ENCODE peak calls at places on chromosome 9, in five cellular contexts. O is sigmoid colon, U is adrenal gland, V is left ventricle myocardium inferior, M is glutamatergic neuron. W is an unnamed sample.

GRCh38 chr9:121367651-121368510 is 2.2 kb downstream of the STOM start:
- DNase-seq in V (no peak), U (no peak), M (no peak), O (no peak), W (no peak)

GRCh38 chr9:111715471-111715870 is 54.1 kb downstream of the GNG10 start:
- DNase-seq in V (no peak), U (no peak), O (no peak), M (no peak), W (no peak)

GRCh38 chr9:127578627-127578951 is 33.5 kb upstream of the STXBP1 start:
- DNase-seq in M (no peak), V (no peak), O (no peak), U (no peak), W (no peak)

GRCh38 chr9:98795970-98796363 is 388 bp downstream of the ANKS6 start:
- DNase-seq in V (no peak), U (no peak), M (no peak), O (no peak), W (peak)

GRCh38 chr9:26234865-26235264 is 556.6 kb upstream of the TUSC1 start:
- DNase-seq in O (no peak), V (no peak), U (no peak), M (no peak), W (no peak)

GRCh38 chr9:25716220-25716872 is 38.1 kb upstream of the TUSC1 start:
- DNase-seq in M (peak), O (no peak), V (no peak), U (peak), W (peak)

GRCh38 chr9:90423661-90424193 is 218.9 kb downstream of the DIRAS2 start:
- DNase-seq in M (no peak), V (no peak), O (no peak), U (no peak), W (no peak)

GRCh38 chr9:134983094-134983493 is 65.4 kb upstream of the FCN1 start:
- DNase-seq in M (peak), O (peak), V (peak), U (peak), W (no peak)

GRCh38 chr9:33289501-33289900 is 815 bp upstream of the NFX1 start:
- DNase-seq in O (no peak), M (peak), U (peak), V (no peak), W (no peak)

GRCh38 chr9:104092192-104092591 is 1.9 kb upstream of the SMC2 start:
- DNase-seq in V (no peak), O (no peak), M (no peak), U (no peak), W (no peak)

GRCh38 chr9:15287309-15287708 is 19.7 kb downstream of the TTC39B start:
- DNase-seq in M (no peak), U (no peak), V (no peak), O (no peak), W (no peak)

GRCh38 chr9:86252870-86253269 is 6.6 kb downstream of the C9orf153 start:
- DNase-seq in M (no peak), V (no peak), O (no peak), U (no peak), W (no peak)

GRCh38 chr9:36914212-36914577 is 119.9 kb downstream of the PAX5 start:
- DNase-seq in V (no peak), O (no peak), M (no peak), U (no peak), W (no peak)

GRCh38 chr9:36911037-36911436 is 123.0 kb downstream of the PAX5 start:
- DNase-seq in V (no peak), O (peak), M (no peak), U (no peak), W (no peak)

GRCh38 chr9:36911601-36912412 is 122.3 kb downstream of the PAX5 start:
- DNase-seq in M (no peak), U (no peak), O (peak), V (no peak), W (no peak)

GRCh38 chr9:36912620-36913019 is 121.4 kb downstream of the PAX5 start:
- DNase-seq in V (no peak), U (no peak), O (no peak), M (no peak), W (no peak)

GRCh38 chr9:36913393-36914211 is 120.5 kb downstream of the PAX5 start:
- DNase-seq in V (no peak), O (peak), U (no peak), M (no peak), W (no peak)
- TF ChIP-seq CTCF in V (no peak), O (no peak), U (no peak), M (no peak), W (peak)

GRCh38 chr9:83584995-83585394 is 37.9 kb upstream of the IDNK start:
- DNase-seq in O (no peak), M (no peak), V (no peak), U (no peak), W (no peak)

GRCh38 chr9:83583151-83584014 is 39.6 kb upstream of the IDNK start:
- DNase-seq in O (peak), V (peak), U (peak), M (peak), W (peak)

GRCh38 chr9:83582026-83582425 is 40.9 kb upstream of the IDNK start:
- DNase-seq in O (no peak), U (peak), M (no peak), V (no peak), W (no peak)
- TF ChIP-seq CTCF in O (no peak), U (no peak), M (no peak), V (no peak), W (no peak)

GRCh38 chr9:84403288-84403687 is 62.7 kb upstream of the SLC28A3 start:
- DNase-seq in V (no peak), O (no peak), M (no peak), U (no peak), W (no peak)

GRCh38 chr9:84402517-84402916 is 62.0 kb upstream of the SLC28A3 start:
- DNase-seq in O (no peak), V (no peak), U (no peak), M (no peak), W (no peak)

GRCh38 chr9:84405666-84406065 is 65.1 kb upstream of the SLC28A3 start:
- DNase-seq in M (no peak), U (no peak), O (no peak), V (no peak), W (no peak)

GRCh38 chr9:84408416-84408815 is 67.9 kb upstream of the SLC28A3 start:
- DNase-seq in U (no peak), V (no peak), O (no peak), M (no peak), W (no peak)

DNA sequence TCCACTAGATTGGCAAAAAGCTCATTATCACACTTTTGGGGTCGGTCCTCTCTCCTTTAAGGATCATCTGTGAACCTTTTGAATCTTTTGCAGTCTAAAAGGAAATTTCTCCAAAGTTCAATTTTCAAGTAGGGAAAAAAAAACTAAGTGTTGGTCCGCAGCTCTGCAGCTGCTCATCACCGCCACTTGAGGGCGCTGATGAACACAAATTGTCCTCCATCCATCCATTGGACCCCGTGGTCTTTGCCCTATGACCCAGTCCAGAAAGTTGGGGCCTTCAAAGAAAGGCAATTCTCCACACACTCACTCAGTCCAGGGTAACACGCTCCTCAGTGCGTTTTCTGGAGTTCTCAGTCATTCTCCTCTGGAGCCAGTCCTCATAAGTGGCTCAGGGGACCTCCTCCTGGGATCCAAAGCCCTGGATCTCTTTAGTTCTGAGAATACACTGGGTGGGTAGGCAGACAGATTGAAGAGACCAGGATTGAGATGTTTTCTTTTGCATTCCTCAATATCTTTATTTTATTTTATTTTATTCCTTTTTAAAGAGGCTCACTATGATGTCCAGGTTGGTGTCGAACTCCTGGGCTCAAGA is 63.6 kb upstream of the SLC28A3 start:
- DNase-seq in M (peak), O (no peak), U (no peak), V (no peak), W (no peak)
- TF ChIP-seq CTCF in M (peak), O (no peak), U (peak), V (peak), W (peak)

GRCh38 chr9:88013051-88013450 is 38.7 kb upstream of the CDK20 start:
- DNase-seq in M (no peak), O (no peak), U (no peak), V (no peak), W (no peak)

GRCh38 chr9:88007291-88007650 is 32.9 kb upstream of the CDK20 start:
- DNase-seq in M (no peak), V (no peak), U (no peak), O (no peak), W (no peak)

GRCh38 chr9:88013607-88014006 is 39.3 kb upstream of the CDK20 start:
- DNase-seq in O (no peak), V (no peak), M (no peak), U (no peak), W (no peak)

GRCh38 chr9:88006511-88007290 is 32.4 kb upstream of the CDK20 start:
- DNase-seq in U (no peak), V (no peak), O (no peak), M (no peak), W (no peak)

GRCh38 chr9:88011005-88011766 is 36.9 kb upstream of the CDK20 start:
- DNase-seq in O (no peak), V (no peak), M (no peak), U (peak), W (no peak)
- TF ChIP-seq CTCF in O (no peak), V (no peak), M (no peak), U (peak), W (peak)

DNA sequence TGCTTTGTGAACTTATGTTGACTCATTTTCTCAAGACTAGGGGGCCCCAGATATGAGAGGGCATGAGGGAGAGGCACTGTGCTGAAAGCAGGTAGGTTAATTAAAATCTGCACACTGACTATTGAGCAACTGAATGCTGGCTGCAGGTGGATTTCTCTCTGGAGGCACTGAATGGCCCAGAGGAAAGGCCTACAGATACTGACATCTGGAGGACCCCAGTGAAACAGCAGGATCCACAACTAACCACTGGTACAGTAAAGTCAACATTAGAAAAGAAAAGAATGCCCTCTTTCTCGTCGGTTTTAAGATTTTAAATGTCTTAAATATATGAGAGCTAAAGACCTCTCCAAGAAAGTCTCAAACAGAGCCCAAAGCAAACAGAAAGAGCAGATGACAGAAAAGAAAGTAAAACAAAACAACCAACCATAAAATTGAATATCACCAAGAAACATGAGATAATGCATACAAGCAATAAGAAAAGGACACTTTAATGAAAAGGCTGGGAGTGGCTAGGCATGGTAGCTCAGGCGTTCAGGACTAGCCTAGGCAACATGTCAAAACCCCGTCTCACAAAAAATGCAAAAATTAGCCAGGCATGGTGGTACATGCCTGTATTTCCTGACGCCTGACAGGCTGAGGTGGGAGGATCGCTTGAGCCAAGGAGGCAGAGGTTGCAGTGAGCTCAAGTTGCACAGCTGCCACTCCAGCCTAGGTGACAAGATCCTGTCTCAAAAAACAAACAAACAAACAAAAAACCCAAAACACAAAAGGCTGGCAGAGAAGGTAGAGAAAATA is 43.3 kb downstream of the PUM3 start:
- DNase-seq in M (no peak), U (no peak), O (no peak), V (no peak), W (no peak)
- TF ChIP-seq CTCF in M (no peak), U (no peak), O (no peak), V (peak), W (peak)

GRCh38 chr9:79567671-79568098 is 4.1 kb upstream of the TLE4 start:
- DNase-seq in O (no peak), M (no peak), V (no peak), U (no peak), W (no peak)

GRCh38 chr9:79570449-79571308 is 1.1 kb upstream of the TLE4 start:
- DNase-seq in M (peak), O (peak), V (peak), U (peak), W (peak)

GRCh38 chr9:79569814-79570448 is 1.8 kb upstream of the TLE4 start:
- DNase-seq in M (no peak), V (no peak), O (no peak), U (no peak), W (no peak)

GRCh38 chr9:79571309-79572031 is at the start of gene TLE4:
- DNase-seq in O (peak), V (peak), M (peak), U (peak), W (peak)

DNA sequence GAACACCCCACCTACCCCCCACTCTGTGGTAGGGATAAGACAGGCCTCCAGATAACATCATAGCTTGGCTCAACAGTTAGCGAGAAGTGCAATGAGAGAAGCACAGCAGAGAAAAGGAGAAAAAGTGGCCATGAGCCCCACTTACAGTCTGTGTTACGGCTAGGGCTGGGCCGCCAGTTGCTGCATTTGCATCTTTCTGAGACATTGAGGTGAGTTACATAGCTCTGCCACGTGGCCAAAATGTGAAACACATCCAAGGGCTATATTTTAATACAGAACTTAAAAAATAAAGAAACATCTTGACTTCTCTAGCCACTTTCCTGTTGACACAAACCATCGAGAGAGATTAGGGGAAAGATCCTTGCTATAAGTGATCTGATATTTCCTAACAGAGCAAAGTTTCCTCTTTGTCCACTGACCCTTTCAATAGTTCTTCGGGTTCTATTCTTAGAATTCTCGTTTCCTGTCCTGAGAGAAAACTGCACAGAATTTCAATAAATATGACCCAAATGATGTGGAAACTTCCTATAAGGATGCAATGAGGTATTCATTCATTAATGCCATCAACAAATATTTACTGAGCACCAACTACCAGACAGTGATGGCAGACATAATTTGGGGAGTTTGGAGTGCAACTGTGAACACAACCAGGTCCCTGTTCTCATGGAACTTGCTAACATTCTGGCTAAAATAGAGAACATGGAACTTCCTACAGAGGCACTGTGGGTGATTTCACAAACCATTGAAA is 3.3 kb upstream of the TLE4 start:
- DNase-seq in U (no peak), M (no peak), O (no peak), V (no peak), W (no peak)
- TF ChIP-seq CTCF in U (no peak), M (no peak), O (no peak), V (no peak), W (no peak)

GRCh38 chr9:114880276-114880891 is 50.0 kb downstream of the TNFSF8 start:
- DNase-seq in U (no peak), O (no peak), V (no peak), M (no peak), W (no peak)

GRCh38 chr9:114883709-114884108 is 46.7 kb downstream of the TNFSF8 start:
- DNase-seq in V (no peak), O (no peak), M (no peak), U (no peak), W (no peak)

GRCh38 chr9:114884787-114885452 is 45.5 kb downstream of the TNFSF8 start:
- DNase-seq in V (no peak), M (no peak), U (no peak), O (no peak), W (no peak)

DNA sequence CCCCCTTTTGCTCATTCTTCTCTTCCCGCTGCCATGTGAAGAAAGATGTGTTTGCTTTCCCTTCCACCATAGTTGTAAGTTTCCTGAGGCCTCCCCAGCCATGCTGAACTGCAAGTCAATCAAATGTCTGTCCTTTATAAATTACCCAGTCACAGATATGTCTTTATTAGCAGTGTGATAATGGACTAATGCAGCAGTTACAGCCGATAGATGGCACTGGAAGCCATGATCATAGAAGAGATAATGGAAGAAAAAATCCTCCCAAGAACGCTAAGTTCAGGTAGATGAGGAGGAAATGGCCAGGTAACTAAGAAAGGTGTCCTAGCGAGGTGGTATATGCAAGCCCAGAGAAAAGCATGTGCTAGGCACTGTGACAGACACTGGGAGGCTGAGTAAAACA is 51.2 kb downstream of the TNFSF8 start:
- DNase-seq in U (no peak), V (no peak), O (no peak), M (no peak), W (no peak)
- TF ChIP-seq CTCF in U (no peak), V (no peak), O (no peak), M (no peak), W (no peak)

GRCh38 chr9:3981897-3982296 is 318.0 kb downstream of the GLIS3 start:
- DNase-seq in M (no peak), O (no peak), U (no peak), V (no peak), W (no peak)
- TF ChIP-seq CTCF in M (no peak), O (no peak), U (no peak), V (no peak), W (no peak)

DNA sequence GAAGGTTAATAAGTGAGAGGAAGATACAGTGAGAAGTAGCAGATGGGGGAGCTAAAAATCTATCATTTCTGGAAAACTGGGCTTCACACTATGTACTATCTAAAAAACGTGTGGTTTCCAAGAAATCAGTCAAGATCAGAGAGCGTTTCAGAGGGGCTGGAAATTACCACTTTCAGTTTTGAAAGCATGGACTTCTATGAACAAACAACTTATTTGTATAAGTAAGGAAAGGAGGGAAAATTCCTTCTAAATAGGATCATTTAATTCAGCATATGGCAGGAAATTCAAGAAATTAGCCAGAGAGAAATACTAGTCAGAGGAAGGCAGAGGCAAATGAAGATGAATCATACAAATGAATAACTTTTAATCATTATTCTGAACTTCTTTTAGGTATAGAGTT is 11.3 kb downstream of the TNC start:
- DNase-seq in U (no peak), O (no peak), V (no peak), M (no peak), W (no peak)
- TF ChIP-seq CTCF in U (no peak), O (no peak), V (no peak), M (no peak), W (no peak)

W was measured in progenitor cell of endocrine pancreas.